ENCODE peak calls at places on chromosomes 12 and 14, in nine cellular contexts. O is transverse colon, W is Caco-2, N is pancreas, A is fibroblast of the aortic adventitia, H is mammary epithelial cell, P is AG10803, U is WERI-Rb-1, S is lower lobe of right lung. X is an unnamed sample.

GRCh38 chr14:90193925-90194324 is 62.4 kb upstream of the PSMC1 start:
- DNase-seq in N (no peak), S (no peak), W (no peak), P (no peak), H (no peak), O (no peak), U (peak), A (no peak), X (peak)

GRCh38 chr14:66087231-66087630 is 398.9 kb upstream of the CCDC196 start:
- DNase-seq in O (no peak), N (no peak), S (no peak), H (no peak), P (peak), A (peak), U (no peak), W (no peak), X (no peak)

GRCh38 chr12:65603428-65604351 is 220.6 kb upstream of the HMGA2 start:
- DNase-seq in W (no peak), A (peak), P (peak), O (peak), U (no peak), S (peak), N (no peak), H (peak), X (no peak)

GRCh38 chr14:71320107-71320733 is 413.0 kb downstream of the PCNX1 start:
- DNase-seq in H (peak), U (peak), O (peak), A (peak), S (peak), N (peak), P (peak), W (peak), X (peak)

GRCh38 chr14:44149597-44149996 is 357.5 kb downstream of the FSCB start:
- DNase-seq in N (no peak), W (peak), H (peak), P (no peak), A (no peak), S (no peak), O (no peak), U (peak), X (peak)

GRCh38 chr12:12720637-12721250 is 3.6 kb downstream of the CDKN1B start:
- DNase-seq in N (no peak), W (no peak), P (no peak), A (peak), S (no peak), U (no peak), O (no peak), H (peak), X (no peak)

GRCh38 chr12:12521044-12521485 is 41.6 kb downstream of the DUSP16 start:
- DNase-seq in S (no peak), O (no peak), A (no peak), P (no peak), U (no peak), W (no peak), H (no peak), N (no peak), X (no peak)

GRCh38 chr14:79186523-79186922 is 1016.4 kb downstream of the NRXN3 start:
- DNase-seq in A (no peak), P (no peak), H (no peak), U (no peak), O (no peak), W (no peak), S (no peak), N (no peak), X (no peak)

GRCh38 chr12:115135800-115136211 is 451.8 kb upstream of the TBX3 start:
- DNase-seq in S (peak), A (peak), P (peak), H (no peak), N (no peak), U (no peak), W (no peak), O (peak), X (no peak)

GRCh38 chr14:92309968-92310367 is 13.0 kb upstream of the SLC24A4 start:
- DNase-seq in W (no peak), H (no peak), A (no peak), S (no peak), N (no peak), P (no peak), O (no peak), U (no peak), X (no peak)

GRCh38 chr14:104976198-104977007 is 1.8 kb downstream of the AHNAK2 start:
- DNase-seq in O (peak), W (peak), U (peak), A (peak), P (peak), N (peak), S (peak), H (peak), X (peak)

GRCh38 chr12:32102234-32102633 is 4.4 kb upstream of the BICD1 start:
- DNase-seq in A (peak), U (no peak), P (peak), N (no peak), H (no peak), O (no peak), S (no peak), W (no peak), X (no peak)

GRCh38 chr14:65170768-65171251 is 68.5 kb upstream of the MAX start:
- DNase-seq in U (peak), S (no peak), A (peak), H (peak), O (peak), P (peak), N (peak), W (no peak), X (peak)

DNA sequence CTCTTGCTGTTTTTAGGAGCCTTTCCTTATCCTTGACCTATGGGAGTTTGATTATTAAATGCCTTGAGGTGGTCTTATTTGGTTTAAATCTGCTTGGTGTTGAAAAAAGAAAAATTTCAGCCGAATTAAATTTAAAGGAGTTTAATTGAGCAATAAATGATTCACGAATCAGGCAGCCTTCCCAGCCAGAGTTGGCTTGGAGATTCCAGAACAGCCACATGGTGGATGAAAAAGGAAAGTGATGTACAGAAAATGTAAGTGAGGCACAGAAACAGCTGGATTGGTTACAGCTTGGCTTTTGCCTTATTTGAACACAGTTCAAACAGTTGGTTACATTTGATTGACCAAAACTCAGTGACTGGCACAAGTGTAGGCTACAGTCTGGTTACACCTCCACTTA is 69.7 kb downstream of the WASHC3 start:
- DNase-seq in U (no peak), H (no peak), A (peak), N (no peak), P (peak), S (no peak), W (no peak), O (no peak), X (no peak)
- TF ChIP-seq CTCF in U (no peak), H (no peak), A (no peak), N (no peak), P (no peak), S (no peak), W (no peak), O (no peak), X (no peak)

DNA sequence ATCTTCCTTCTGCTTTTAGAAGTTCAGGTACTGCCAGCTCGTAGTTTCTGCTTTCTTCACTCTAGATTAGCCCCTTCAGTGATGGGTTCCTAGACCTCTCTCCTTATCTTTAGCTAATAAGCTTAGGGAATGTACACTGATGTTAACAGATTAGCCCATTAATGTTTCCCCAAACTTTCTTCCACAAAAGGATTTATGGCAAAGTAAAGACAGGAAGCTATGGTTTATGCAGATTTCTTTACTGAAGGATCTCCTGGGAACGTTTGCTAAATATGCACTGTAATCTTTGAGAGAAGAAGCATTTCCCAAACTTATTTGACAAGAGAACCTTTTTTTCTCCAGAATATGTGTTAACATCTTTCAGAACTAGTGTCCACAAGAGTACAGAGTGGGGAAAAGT is 4.2 kb downstream of the SOCS4 start:
- DNase-seq in U (no peak), N (no peak), S (no peak), H (no peak), W (no peak), O (no peak), A (no peak), P (no peak), X (no peak)
- H3K4me3 ChIP-seq in U (no peak), N (no peak), S (no peak), H (no peak), W (no peak), O (no peak), A (no peak), P (no peak), X (no peak)

GRCh38 chr14:35989736-35990135 is 163.6 kb downstream of the BRMS1L start:
- DNase-seq in A (no peak), O (no peak), W (no peak), N (no peak), H (no peak), U (no peak), S (no peak), P (no peak), X (no peak)
- TF ChIP-seq CTCF in A (no peak), O (no peak), W (no peak), N (no peak), H (no peak), U (no peak), S (no peak), P (no peak), X (no peak)

GRCh38 chr12:33825442-33825841 is 196.9 kb upstream of the ALG10 start:
- DNase-seq in O (no peak), N (no peak), A (no peak), W (no peak), U (no peak), S (no peak), P (no peak), H (peak), X (no peak)
- H3K4me3 ChIP-seq in O (no peak), N (no peak), A (no peak), W (no peak), U (no peak), S (no peak), P (no peak), H (no peak), X (no peak)

GRCh38 chr12:57737467-57738141 is 938 bp downstream of the AGAP2 start:
- DNase-seq in A (no peak), U (peak), P (no peak), H (no peak), N (peak), S (no peak), W (no peak), O (no peak), X (no peak)
- TF ChIP-seq CTCF in A (peak), U (peak), P (peak), H (peak), N (no peak), S (peak), W (no peak), O (no peak), X (no peak)

GRCh38 chr14:93628048-93628447 is 160.2 kb downstream of the PRIMA1 start:
- DNase-seq in S (no peak), A (no peak), H (no peak), U (no peak), P (no peak), O (no peak), N (no peak), W (no peak), X (no peak)
- H3K4me3 ChIP-seq in S (no peak), A (no peak), H (no peak), U (no peak), P (no peak), O (no peak), N (no peak), W (no peak), X (no peak)

X was measured in GM12865.